ENCODE peak calls at places on chromosomes 16 and 17, in ten cellular contexts. One of them, this sample, is unnamed. For H3K36me3 and H3K4me1, the result is how much of the 10 kb centered on the place peaks cover.

GRCh38 chr17:67868176-67868575 is 42.9 kb downstream of the BPTF start:
- DNase-seq in Panc1: no peak
- DNase-seq in CD8-positive, alpha-beta memory T cell: no peak
- DNase-seq in PC-3: no peak
- DNase-seq in heart right ventricle: no peak
- DNase-seq in body of pancreas: no peak
- DNase-seq in tibial artery: no peak
- DNase-seq in adrenal gland: no peak
- DNase-seq in HCT116: no peak
- DNase-seq in aorta: no peak
- DNase-seq in this sample: no peak

GRCh38 chr17:29565643-29566472 is 979 bp downstream of the ABHD15 start:
- DNase-seq in Panc1: no peak
- DNase-seq in CD8-positive, alpha-beta memory T cell: peak
- DNase-seq in PC-3: no peak
- DNase-seq in heart right ventricle: peak
- DNase-seq in body of pancreas: peak
- DNase-seq in tibial artery: no peak
- DNase-seq in adrenal gland: peak
- DNase-seq in HCT116: peak
- DNase-seq in aorta: peak
- DNase-seq in this sample: peak

GRCh38 chr16:1762879-1763520 is 8.3 kb downstream of the NME3 start:
- DNase-seq in Panc1: no peak
- DNase-seq in CD8-positive, alpha-beta memory T cell: no peak
- DNase-seq in PC-3: no peak
- DNase-seq in heart right ventricle: no peak
- DNase-seq in body of pancreas: no peak
- DNase-seq in tibial artery: no peak
- DNase-seq in adrenal gland: no peak
- DNase-seq in HCT116: no peak
- DNase-seq in aorta: no peak
- DNase-seq in this sample: no peak

GRCh38 chr16:35525979-35526590 is 2066.7 kb downstream of the TP53TG3F start:
- DNase-seq in Panc1: no peak
- DNase-seq in CD8-positive, alpha-beta memory T cell: no peak
- DNase-seq in PC-3: no peak
- DNase-seq in heart right ventricle: no peak
- DNase-seq in body of pancreas: no peak
- DNase-seq in tibial artery: no peak
- DNase-seq in adrenal gland: no peak
- DNase-seq in HCT116: no peak
- DNase-seq in aorta: no peak
- DNase-seq in this sample: no peak

GRCh38 chr17:45849536-45849990 is 4.9 kb downstream of the SPPL2C start:
- DNase-seq in Panc1: no peak
- DNase-seq in CD8-positive, alpha-beta memory T cell: no peak
- DNase-seq in PC-3: no peak
- DNase-seq in heart right ventricle: no peak
- DNase-seq in body of pancreas: no peak
- DNase-seq in tibial artery: no peak
- DNase-seq in adrenal gland: no peak
- DNase-seq in HCT116: no peak
- DNase-seq in aorta: peak
- DNase-seq in this sample: no peak

GRCh38 chr16:11674818-11675560 is 6.7 kb downstream of the SNN start:
- DNase-seq in Panc1: no peak
- DNase-seq in CD8-positive, alpha-beta memory T cell: no peak
- DNase-seq in PC-3: no peak
- DNase-seq in heart right ventricle: no peak
- DNase-seq in body of pancreas: no peak
- DNase-seq in tibial artery: peak
- DNase-seq in adrenal gland: no peak
- DNase-seq in HCT116: peak
- DNase-seq in aorta: no peak
- DNase-seq in this sample: no peak

GRCh38 chr16:66418165-66418962 is 8.7 kb upstream of the BEAN1 start:
- DNase-seq in Panc1: no peak
- DNase-seq in CD8-positive, alpha-beta memory T cell: no peak
- DNase-seq in PC-3: no peak
- DNase-seq in heart right ventricle: no peak
- DNase-seq in body of pancreas: no peak
- DNase-seq in tibial artery: no peak
- DNase-seq in adrenal gland: peak
- DNase-seq in HCT116: no peak
- DNase-seq in aorta: no peak
- DNase-seq in this sample: no peak

GRCh38 chr17:59377410-59377809 is 46.0 kb downstream of the YPEL2 start:
- DNase-seq in Panc1: no peak
- DNase-seq in CD8-positive, alpha-beta memory T cell: no peak
- DNase-seq in PC-3: no peak
- DNase-seq in heart right ventricle: no peak
- DNase-seq in body of pancreas: no peak
- DNase-seq in tibial artery: peak
- DNase-seq in adrenal gland: no peak
- DNase-seq in HCT116: no peak
- DNase-seq in aorta: peak
- DNase-seq in this sample: no peak

DNA sequence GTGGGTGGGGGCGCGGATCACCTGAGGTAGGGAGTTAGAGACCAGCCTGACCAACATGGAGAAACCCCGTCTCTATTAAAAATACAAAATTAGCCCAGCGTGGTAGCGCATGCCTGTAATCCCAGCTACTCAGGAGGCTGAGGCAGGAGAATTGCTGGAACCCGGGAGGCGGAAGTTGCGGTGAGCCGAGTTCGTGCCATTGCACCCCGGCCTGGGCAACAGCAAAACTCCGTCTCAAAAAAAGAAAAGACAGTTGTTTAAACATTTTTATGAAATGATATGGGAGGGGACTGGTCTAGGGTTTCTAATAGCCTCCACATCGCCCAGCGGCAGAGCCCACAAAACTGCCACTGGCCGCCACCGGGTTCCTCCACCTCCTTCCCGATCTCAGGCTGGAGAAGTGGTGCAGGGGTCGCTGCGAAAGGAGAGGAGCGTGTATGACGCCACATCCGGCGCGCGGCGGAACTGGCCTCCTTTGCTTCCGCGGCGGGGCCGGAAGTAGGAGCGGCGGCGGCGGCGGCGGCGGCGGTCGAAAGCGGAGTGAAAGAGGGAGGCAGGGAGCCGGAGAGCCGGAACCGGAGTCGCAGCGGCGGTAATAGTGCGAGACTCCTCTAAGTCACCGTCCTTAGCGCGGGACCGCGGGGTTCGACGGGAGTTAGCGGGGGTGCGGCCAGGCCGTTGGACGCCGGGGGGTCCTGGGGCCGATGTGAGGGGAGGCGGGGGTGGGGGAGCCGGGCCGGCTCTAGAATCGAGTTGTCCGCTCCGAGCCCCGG is at the start of gene PPP4C:
- DNase-seq in Panc1: no peak
- DNase-seq in CD8-positive, alpha-beta memory T cell: peak
- DNase-seq in PC-3: peak
- DNase-seq in heart right ventricle: peak
- DNase-seq in body of pancreas: peak
- DNase-seq in tibial artery: peak
- DNase-seq in adrenal gland: peak
- DNase-seq in HCT116: peak
- DNase-seq in aorta: peak
- DNase-seq in this sample: peak
- H3K36me3 ChIP-seq in Panc1: under half
- H3K36me3 ChIP-seq in CD8-positive, alpha-beta memory T cell: under half
- H3K36me3 ChIP-seq in PC-3: under half
- H3K36me3 ChIP-seq in heart right ventricle: under half
- H3K36me3 ChIP-seq in body of pancreas: under half
- H3K36me3 ChIP-seq in tibial artery: half or more
- H3K36me3 ChIP-seq in adrenal gland: under half
- H3K36me3 ChIP-seq in HCT116: under half
- H3K36me3 ChIP-seq in aorta: under half
- H3K36me3 ChIP-seq in this sample: half or more

GRCh38 chr17:1628856-1629646 is 417 bp upstream of the SLC43A2 start:
- DNase-seq in Panc1: no peak
- DNase-seq in CD8-positive, alpha-beta memory T cell: peak
- DNase-seq in PC-3: peak
- DNase-seq in heart right ventricle: peak
- DNase-seq in body of pancreas: peak
- DNase-seq in tibial artery: peak
- DNase-seq in adrenal gland: peak
- DNase-seq in HCT116: peak
- DNase-seq in aorta: peak
- DNase-seq in this sample: peak

GRCh38 chr17:1627219-1627986 is 1.2 kb downstream of the SLC43A2 start:
- DNase-seq in Panc1: no peak
- DNase-seq in CD8-positive, alpha-beta memory T cell: no peak
- DNase-seq in PC-3: no peak
- DNase-seq in heart right ventricle: no peak
- DNase-seq in body of pancreas: no peak
- DNase-seq in tibial artery: no peak
- DNase-seq in adrenal gland: peak
- DNase-seq in HCT116: no peak
- DNase-seq in aorta: peak
- DNase-seq in this sample: peak

GRCh38 chr17:1629647-1630310 is 1.1 kb upstream of the SLC43A2 start:
- DNase-seq in Panc1: no peak
- DNase-seq in CD8-positive, alpha-beta memory T cell: peak
- DNase-seq in PC-3: peak
- DNase-seq in heart right ventricle: peak
- DNase-seq in body of pancreas: peak
- DNase-seq in tibial artery: peak
- DNase-seq in adrenal gland: peak
- DNase-seq in HCT116: peak
- DNase-seq in aorta: peak
- DNase-seq in this sample: peak

GRCh38 chr17:1627987-1628855 is at the start of gene SLC43A2:
- DNase-seq in Panc1: no peak
- DNase-seq in CD8-positive, alpha-beta memory T cell: peak
- DNase-seq in PC-3: peak
- DNase-seq in heart right ventricle: peak
- DNase-seq in body of pancreas: peak
- DNase-seq in tibial artery: peak
- DNase-seq in adrenal gland: peak
- DNase-seq in HCT116: peak
- DNase-seq in aorta: peak
- DNase-seq in this sample: peak

DNA sequence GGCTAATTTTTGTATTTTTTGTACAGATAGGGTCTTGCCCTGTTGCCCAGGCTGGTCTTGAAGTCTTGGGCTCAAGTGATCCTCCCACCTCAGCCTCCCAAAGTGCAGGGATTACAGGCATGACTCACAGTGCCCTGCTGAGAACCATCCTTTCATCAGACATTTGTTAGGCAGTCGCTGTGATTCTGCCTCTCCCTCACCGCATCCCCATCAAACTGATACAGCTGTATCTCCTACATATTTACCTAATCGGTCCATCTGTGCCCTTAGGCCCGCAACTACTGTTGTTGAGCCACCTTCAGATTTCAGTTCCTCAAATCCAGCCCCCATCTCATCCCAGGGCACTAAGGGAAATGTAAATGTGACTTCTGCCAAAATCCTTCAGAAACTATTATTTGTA is 2.0 kb upstream of the SLC43A2 start:
- DNase-seq in Panc1: no peak
- DNase-seq in CD8-positive, alpha-beta memory T cell: no peak
- DNase-seq in PC-3: no peak
- DNase-seq in heart right ventricle: no peak
- DNase-seq in body of pancreas: no peak
- DNase-seq in tibial artery: no peak
- DNase-seq in adrenal gland: no peak
- DNase-seq in HCT116: no peak
- DNase-seq in aorta: no peak
- DNase-seq in this sample: no peak
- H3K27ac ChIP-seq in Panc1: no peak
- H3K27ac ChIP-seq in CD8-positive, alpha-beta memory T cell: no peak
- H3K27ac ChIP-seq in PC-3: no peak
- H3K27ac ChIP-seq in heart right ventricle: no peak
- H3K27ac ChIP-seq in body of pancreas: no peak
- H3K27ac ChIP-seq in tibial artery: no peak
- H3K27ac ChIP-seq in adrenal gland: no peak
- H3K27ac ChIP-seq in HCT116: no peak
- H3K27ac ChIP-seq in aorta: no peak
- H3K27ac ChIP-seq in this sample: no peak

GRCh38 chr16:67551091-67551490 is 11.2 kb upstream of the CTCF start:
- DNase-seq in Panc1: no peak
- DNase-seq in CD8-positive, alpha-beta memory T cell: no peak
- DNase-seq in PC-3: no peak
- DNase-seq in heart right ventricle: no peak
- DNase-seq in body of pancreas: no peak
- DNase-seq in tibial artery: no peak
- DNase-seq in adrenal gland: no peak
- DNase-seq in HCT116: no peak
- DNase-seq in aorta: no peak
- DNase-seq in this sample: no peak
- H3K4me1 ChIP-seq in Panc1: under half
- H3K4me1 ChIP-seq in CD8-positive, alpha-beta memory T cell: half or more
- H3K4me1 ChIP-seq in PC-3: under half
- H3K4me1 ChIP-seq in heart right ventricle: under half
- H3K4me1 ChIP-seq in body of pancreas: under half
- H3K4me1 ChIP-seq in tibial artery: under half
- H3K4me1 ChIP-seq in adrenal gland: under half
- H3K4me1 ChIP-seq in HCT116: under half
- H3K4me1 ChIP-seq in aorta: under half
- H3K4me1 ChIP-seq in this sample: under half

GRCh38 chr16:56822966-56823739 is 41.9 kb upstream of the SLC12A3 start:
- DNase-seq in Panc1: no peak
- DNase-seq in CD8-positive, alpha-beta memory T cell: no peak
- DNase-seq in PC-3: no peak
- DNase-seq in heart right ventricle: no peak
- DNase-seq in body of pancreas: no peak
- DNase-seq in tibial artery: no peak
- DNase-seq in adrenal gland: no peak
- DNase-seq in HCT116: no peak
- DNase-seq in aorta: no peak
- DNase-seq in this sample: no peak

GRCh38 chr16:56824335-56824734 is 40.7 kb upstream of the SLC12A3 start:
- DNase-seq in Panc1: no peak
- DNase-seq in CD8-positive, alpha-beta memory T cell: no peak
- DNase-seq in PC-3: no peak
- DNase-seq in heart right ventricle: no peak
- DNase-seq in body of pancreas: no peak
- DNase-seq in tibial artery: no peak
- DNase-seq in adrenal gland: peak
- DNase-seq in HCT116: no peak
- DNase-seq in aorta: no peak
- DNase-seq in this sample: peak

GRCh38 chr16:56828641-56829040 is 36.4 kb upstream of the SLC12A3 start:
- DNase-seq in Panc1: no peak
- DNase-seq in CD8-positive, alpha-beta memory T cell: no peak
- DNase-seq in PC-3: no peak
- DNase-seq in heart right ventricle: no peak
- DNase-seq in body of pancreas: no peak
- DNase-seq in tibial artery: no peak
- DNase-seq in adrenal gland: no peak
- DNase-seq in HCT116: no peak
- DNase-seq in aorta: no peak
- DNase-seq in this sample: no peak

GRCh38 chr16:56825821-56826220 is 39.2 kb upstream of the SLC12A3 start:
- DNase-seq in Panc1: no peak
- DNase-seq in CD8-positive, alpha-beta memory T cell: no peak
- DNase-seq in PC-3: no peak
- DNase-seq in heart right ventricle: no peak
- DNase-seq in body of pancreas: no peak
- DNase-seq in tibial artery: no peak
- DNase-seq in adrenal gland: no peak
- DNase-seq in HCT116: no peak
- DNase-seq in aorta: no peak
- DNase-seq in this sample: no peak

GRCh38 chr16:56824804-56825203 is 40.2 kb upstream of the SLC12A3 start:
- DNase-seq in Panc1: no peak
- DNase-seq in CD8-positive, alpha-beta memory T cell: no peak
- DNase-seq in PC-3: no peak
- DNase-seq in heart right ventricle: no peak
- DNase-seq in body of pancreas: no peak
- DNase-seq in tibial artery: no peak
- DNase-seq in adrenal gland: no peak
- DNase-seq in HCT116: no peak
- DNase-seq in aorta: no peak
- DNase-seq in this sample: no peak
- H3K36me3 ChIP-seq in Panc1: under half
- H3K36me3 ChIP-seq in CD8-positive, alpha-beta memory T cell: under half
- H3K36me3 ChIP-seq in PC-3: under half
- H3K36me3 ChIP-seq in heart right ventricle: under half
- H3K36me3 ChIP-seq in body of pancreas: under half
- H3K36me3 ChIP-seq in tibial artery: under half
- H3K36me3 ChIP-seq in adrenal gland: under half
- H3K36me3 ChIP-seq in HCT116: under half
- H3K36me3 ChIP-seq in aorta: under half
- H3K36me3 ChIP-seq in this sample: under half